ENCODE peak calls at places on chromosomes 13 and 19, in four cellular contexts. M, J, O and A are unnamed samples.

GRCh38 chr19:31110331-31110730 is 238.9 kb downstream of the TSHZ3 start:
- DNase-seq in M (no peak), J (peak; percentile 23), O (peak; percentile 3), A (peak; percentile 46)

GRCh38 chr13:40644838-40645620 is 21.4 kb downstream of the FOXO1 start:
- DNase-seq in M (no peak), J (no peak), O (no peak), A (peak; percentile 82)

GRCh38 chr19:8085606-8086464 is 33.3 kb downstream of the CCL25 start:
- DNase-seq in M (peak; percentile 49), J (no peak), O (no peak), A (no peak)

GRCh38 chr19:19399733-19400438 is 5.6 kb upstream of the GATAD2A start:
- DNase-seq in M (no peak), J (no peak), O (no peak), A (no peak)

GRCh38 chr13:46345400-46345799 is 41.7 kb downstream of the RUBCNL start:
- DNase-seq in M (no peak), J (no peak), O (no peak), A (no peak)

GRCh38 chr13:113432509-113433270 is 20.6 kb downstream of the ADPRHL1 start:
- DNase-seq in M (no peak), J (no peak), O (no peak), A (no peak)

GRCh38 chr13:111049791-111050538 is 65.1 kb upstream of the ARHGEF7 start:
- DNase-seq in M (peak; percentile 37), J (peak; percentile 34), O (no peak), A (peak; percentile 14)

GRCh38 chr13:98189841-98190505 is 12.9 kb upstream of the RNF113B start:
- DNase-seq in M (no peak), J (no peak), O (no peak), A (no peak)

GRCh38 chr19:40610396-40611064 is 9.4 kb downstream of the LTBP4 start:
- DNase-seq in M (peak; percentile 50), J (peak; percentile 61), O (peak; percentile 51), A (peak; percentile 24)

GRCh38 chr19:56839665-56840451 is 668 bp downstream of the PEG3 start:
- DNase-seq in M (no peak), J (no peak), O (no peak), A (peak; percentile 41)

GRCh38 chr19:17255150-17255621 is 9.4 kb downstream of the USHBP1 start:
- DNase-seq in M (peak; percentile 10), J (peak; percentile 75), O (no peak), A (peak; percentile 63)

GRCh38 chr19:5001547-5002131 is 32.7 kb downstream of the KDM4B start:
- DNase-seq in M (no peak), J (peak; percentile 58), O (peak; percentile 18), A (peak; percentile 40)

GRCh38 chr13:41751277-41751676 is 209.6 kb downstream of the VWA8 start:
- DNase-seq in M (no peak), J (no peak), O (no peak), A (no peak)

GRCh38 chr13:40317980-40318327 is 348.5 kb downstream of the FOXO1 start:
- DNase-seq in M (no peak), J (no peak), O (no peak), A (no peak)

GRCh38 chr19:2385053-2385721 is 25.1 kb downstream of the TMPRSS9 start:
- DNase-seq in M (peak; percentile 79), J (peak; percentile 96), O (no peak), A (peak; percentile 75)

GRCh38 chr13:95982144-95982543 is 71.1 kb downstream of the UGGT2 start:
- DNase-seq in M (no peak), J (peak; percentile 8), O (no peak), A (peak; percentile 2)

GRCh38 chr19:6877766-6878165 is 9.6 kb upstream of the ADGRE1 start:
- DNase-seq in M (no peak), J (no peak), O (no peak), A (no peak)

GRCh38 chr19:38175422-38175821 is 48.6 kb downstream of the DPF1 start:
- DNase-seq in M (no peak), J (no peak), O (no peak), A (no peak)

GRCh38 chr19:16519230-16519687 is 23.0 kb downstream of the CHERP start:
- DNase-seq in M (no peak), J (no peak), O (no peak), A (no peak)

GRCh38 chr19:2049741-2050348 is 1.2 kb downstream of the MKNK2 start:
- DNase-seq in M (peak; percentile 41), J (peak; percentile 86), O (peak; percentile 46), A (peak; percentile 51)

GRCh38 chr19:38877781-38878574 is at the start of gene RINL:
- DNase-seq in M (peak; percentile 94), J (no peak), O (peak; percentile 54), A (peak; percentile 21)

GRCh38 chr19:38690832-38691231 is 43.4 kb downstream of the ACTN4 start:
- DNase-seq in M (no peak), J (peak; percentile 26), O (no peak), A (no peak)

GRCh38 chr19:49420227-49420626 is 3.0 kb downstream of the PTH2 start:
- DNase-seq in M (no peak), J (no peak), O (no peak), A (no peak)

GRCh38 chr19:2691951-2692350 is 10.5 kb downstream of the GNG7 start:
- DNase-seq in M (no peak), J (no peak), O (no peak), A (no peak)

GRCh38 chr19:3707868-3708206 is 347 bp upstream of the TJP3 start:
- DNase-seq in M (no peak), J (no peak), O (no peak), A (no peak)

GRCh38 chr13:32159147-32159869 is 127.7 kb downstream of the FRY start:
- DNase-seq in M (no peak), J (no peak), O (no peak), A (no peak)

GRCh38 chr19:58118979-58119733 is 21.1 kb upstream of the ZSCAN18 start:
- DNase-seq in M (no peak), J (peak; percentile 3), O (no peak), A (no peak)

GRCh38 chr19:2428027-2428690 is 773 bp upstream of the TIMM13 start:
- DNase-seq in M (peak; percentile 1), J (no peak), O (no peak), A (peak; percentile 10)

GRCh38 chr13:96636310-96636709 is 358.0 kb downstream of the OXGR1 start:
- DNase-seq in M (no peak), J (peak; percentile 40), O (no peak), A (peak; percentile 40)

GRCh38 chr13:110590577-110590976 is 24.8 kb upstream of the NAXD start:
- DNase-seq in M (no peak), J (peak; percentile 32), O (no peak), A (peak; percentile 78)

GRCh38 chr19:8329993-8330392 is 8.7 kb downstream of the RPS28 start:
- DNase-seq in M (no peak), J (no peak), O (no peak), A (peak; percentile 66)

GRCh38 chr13:68927387-68928026 is 1180.1 kb upstream of the ATXN8OS start:
- DNase-seq in M (no peak), J (peak; percentile 62), O (no peak), A (peak; percentile 3)

GRCh38 chr19:5718579-5719273 is 1.2 kb downstream of the LONP1 start:
- DNase-seq in M (no peak), J (peak; percentile 74), O (no peak), A (peak; percentile 78)

GRCh38 chr13:51905787-51906186 is 44.0 kb downstream of the CCDC70 start:
- DNase-seq in M (no peak), J (peak; percentile 47), O (no peak), A (peak; percentile 17)

GRCh38 chr19:12140545-12141404 is 625 bp upstream of the ZNF20 start:
- DNase-seq in M (peak; percentile 82), J (peak; percentile 91), O (peak; percentile 80), A (peak; percentile 71)

GRCh38 chr19:3098141-3098514 is 4.0 kb downstream of the GNA11 start:
- DNase-seq in M (no peak), J (no peak), O (no peak), A (no peak)